ENCODE peak calls at places on chromosomes 1 and 21, in eight cellular contexts. Z, K, R, S, M, N, E and U are unnamed samples.

GRCh38 chr1:225572422-225572821 is 80.5 kb downstream of the ENAH start:
- DNase-seq in Z (no peak), K (no peak), R (no peak), S (no peak), M (no peak), N (peak; percentile 78), E (peak; percentile 64), U (peak; percentile 21)

GRCh38 chr1:3558036-3558726 is 53.1 kb downstream of the MEGF6 start:
- DNase-seq in Z (no peak), K (no peak), R (no peak), S (no peak), M (no peak), N (no peak), E (no peak), U (no peak)

GRCh38 chr1:23196627-23197328 is 20.5 kb downstream of the HTR1D start:
- DNase-seq in Z (no peak), K (no peak), R (no peak), S (no peak), M (no peak), N (peak; percentile 100), E (peak; percentile 92), U (peak; percentile 99)

GRCh38 chr1:20446796-20447195 is 39.2 kb downstream of the CAMK2N1 start:
- DNase-seq in Z (peak; percentile 36), K (no peak), R (no peak), S (no peak), M (no peak), N (peak; percentile 50), E (peak; percentile 28), U (no peak)

GRCh38 chr1:38328278-38329035 is 281.9 kb upstream of the POU3F1 start:
- DNase-seq in Z (no peak), K (no peak), R (peak; percentile 88), S (no peak), M (no peak), N (no peak), E (no peak), U (no peak)

GRCh38 chr1:54927475-54928240 is 40.7 kb upstream of the DHCR24 start:
- DNase-seq in Z (no peak), K (no peak), R (no peak), S (no peak), M (no peak), N (peak; percentile 63), E (peak; percentile 49), U (peak; percentile 68)

GRCh38 chr1:92118826-92119225 is 38.7 kb downstream of the BTBD8 start:
- DNase-seq in Z (no peak), K (no peak), R (no peak), S (no peak), M (no peak), N (peak; percentile 29), E (no peak), U (peak; percentile 37)

GRCh38 chr1:196056966-196057365 is 551.3 kb downstream of the KCNT2 start:
- DNase-seq in Z (no peak), K (no peak), R (no peak), S (no peak), M (no peak), N (no peak), E (no peak), U (no peak)

GRCh38 chr1:63112155-63112914 is 210.0 kb upstream of the FOXD3 start:
- DNase-seq in Z (no peak), K (no peak), R (no peak), S (no peak), M (no peak), N (peak; percentile 76), E (peak; percentile 68), U (peak; percentile 96)

GRCh38 chr1:98078586-98078985 is 157.8 kb upstream of the DPYD start:
- DNase-seq in Z (no peak), K (no peak), R (no peak), S (no peak), M (no peak), N (peak; percentile 43), E (peak; percentile 19), U (no peak)

GRCh38 chr1:170891872-170892271 is 43.5 kb upstream of the MROH9 start:
- DNase-seq in Z (no peak), K (no peak), R (no peak), S (no peak), M (no peak), N (no peak), E (no peak), U (no peak)

GRCh38 chr1:55547441-55547840 is 332.3 kb upstream of the USP24 start:
- DNase-seq in Z (no peak), K (no peak), R (no peak), S (no peak), M (no peak), N (no peak), E (no peak), U (no peak)

GRCh38 chr1:22916469-22916817 is 56.2 kb downstream of the LACTBL1 start:
- DNase-seq in Z (no peak), K (no peak), R (no peak), S (no peak), M (no peak), N (no peak), E (no peak), U (no peak)

GRCh38 chr1:55464550-55464949 is 249.4 kb upstream of the USP24 start:
- DNase-seq in Z (no peak), K (no peak), R (no peak), S (no peak), M (no peak), N (no peak), E (no peak), U (no peak)

GRCh38 chr21:36615274-36615964 is 83.5 kb upstream of the SIM2 start:
- DNase-seq in Z (no peak), K (no peak), R (no peak), S (no peak), M (no peak), N (no peak), E (no peak), U (no peak)

GRCh38 chr1:242147096-242147976 is 148.4 kb upstream of the MAP1LC3C start:
- DNase-seq in Z (no peak), K (no peak), R (no peak), S (no peak), M (no peak), N (peak; percentile 9), E (no peak), U (peak; percentile 72)

GRCh38 chr1:171248309-171248708 is at the start of gene FMO1:
- DNase-seq in Z (no peak), K (no peak), R (no peak), S (no peak), M (no peak), N (no peak), E (no peak), U (no peak)

GRCh38 chr1:172533511-172534116 is 664 bp downstream of the SUCO start:
- DNase-seq in Z (no peak), K (peak; percentile 39), R (peak; percentile 92), S (no peak), M (no peak), N (peak; percentile 43), E (peak; percentile 26), U (peak; percentile 45)

GRCh38 chr1:168803696-168804510 is 74.9 kb upstream of the DPT start:
- DNase-seq in Z (no peak), K (no peak), R (no peak), S (no peak), M (peak; percentile 4), N (no peak), E (no peak), U (no peak)

GRCh38 chr1:39272027-39272790 is 67.7 kb downstream of the MACF1 start:
- DNase-seq in Z (no peak), K (no peak), R (no peak), S (peak; percentile 58), M (peak; percentile 74), N (no peak), E (no peak), U (no peak)

GRCh38 chr1:158101944-158102343 is 78.8 kb upstream of the CD1D start:
- DNase-seq in Z (no peak), K (no peak), R (no peak), S (no peak), M (no peak), N (peak; percentile 54), E (peak; percentile 42), U (peak; percentile 29)

GRCh38 chr1:45621501-45621836 is 2.4 kb downstream of the CCDC17 start:
- DNase-seq in Z (no peak), K (no peak), R (no peak), S (no peak), M (no peak), N (no peak), E (no peak), U (no peak)

GRCh38 chr1:53850082-53850673 is 12.1 kb upstream of the NDC1 start:
- DNase-seq in Z (no peak), K (no peak), R (no peak), S (no peak), M (no peak), N (no peak), E (no peak), U (no peak)

GRCh38 chr1:206723500-206724472 is 39.1 kb downstream of the MAPKAPK2 start:
- DNase-seq in Z (peak; percentile 86), K (peak; percentile 52), R (no peak), S (no peak), M (peak; percentile 47), N (peak; percentile 84), E (peak; percentile 94), U (peak; percentile 87)
- H3K4me3 ChIP-seq in Z (no peak overlapping the region), K (no peak overlapping the region), R (no peak overlapping the region), S (no peak overlapping the region), M (no peak overlapping the region), N (no peak overlapping the region), E (peak overlapping the region; percentile 13), U (no peak overlapping the region)

DNA sequence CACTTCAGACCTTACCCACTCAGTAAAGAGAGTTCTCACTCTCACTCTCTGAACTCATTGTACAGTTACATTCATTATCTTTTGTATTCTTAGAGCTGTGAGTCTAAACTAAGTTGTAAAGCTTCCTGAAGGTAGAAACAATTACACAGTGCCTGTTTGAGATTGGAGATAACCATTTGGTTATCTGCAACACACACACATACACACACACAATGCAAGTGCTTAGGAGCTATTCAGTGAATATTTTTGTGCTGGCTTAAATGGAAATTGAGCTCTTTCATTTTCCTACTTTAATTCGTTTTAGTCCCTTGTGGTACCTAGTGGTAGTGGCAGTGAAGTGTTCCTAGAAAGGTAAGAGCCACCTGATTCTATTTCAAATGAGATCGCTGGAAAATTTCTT is 19.9 kb downstream of the KPNA6 start:
- DNase-seq in Z (no peak), K (no peak), R (no peak), S (no peak), M (no peak), N (no peak), E (no peak), U (no peak)
- TF ChIP-seq CTCF in Z (no peak), K (no peak), R (no peak), S (peak; percentile 8), M (no peak), N (peak; percentile 7), E (no peak), U (no peak)

GRCh38 chr1:228149341-228150020 is at the start of gene GJC2:
- DNase-seq in Z (peak; percentile 63), K (peak; percentile 82), R (no peak), S (no peak), M (no peak), N (peak; percentile 26), E (peak; percentile 27), U (no peak)
- H3K4me3 ChIP-seq in Z (peak within 1 kb of the TSS; percentile 44), K (peak within 1 kb of the TSS; percentile 29), R (peak within 1 kb of the TSS; percentile 44), S (no peak within 1 kb of the TSS), M (no peak within 1 kb of the TSS), N (no peak within 1 kb of the TSS), E (peak within 1 kb of the TSS; percentile 40), U (no peak within 1 kb of the TSS)

GRCh38 chr1:73205294-73205973 is 923.1 kb upstream of the NEGR1 start:
- DNase-seq in Z (no peak), K (no peak), R (no peak), S (no peak), M (no peak), N (no peak), E (no peak), U (no peak)
- TF ChIP-seq CTCF in Z (no peak), K (no peak), R (no peak), S (no peak), M (no peak), N (no peak), E (no peak), U (no peak)

GRCh38 chr1:66562561-66562960 is 28.6 kb downstream of the SGIP1 start:
- DNase-seq in Z (no peak), K (no peak), R (no peak), S (no peak), M (no peak), N (no peak), E (no peak), U (no peak)
- H3K4me3 ChIP-seq in Z (no peak overlapping the region), K (no peak overlapping the region), R (no peak overlapping the region), S (no peak overlapping the region), M (no peak overlapping the region), N (no peak overlapping the region), E (no peak overlapping the region), U (no peak overlapping the region)